ENCODE peak calls at places on chromosomes 16 and 17, in four cellular contexts. K is AG09319, J is OCI-LY7, O is hypothalamus. N is an unnamed sample.

GRCh38 chr16:62170642-62171041 is 134.4 kb upstream of the CDH8 start:
- DNase-seq in K (no peak), J (no peak), O (no peak), N (no peak)

GRCh38 chr17:60901806-60902205 is 224.2 kb downstream of the BCAS3 start:
- DNase-seq in K (peak; percentile 37), J (no peak), O (no peak), N (peak; percentile 83)

GRCh38 chr16:49466881-49467280 is 93.3 kb downstream of the C16orf78 start:
- DNase-seq in K (no peak), J (no peak), O (no peak), N (no peak)

GRCh38 chr17:17701112-17701511 is 19.9 kb downstream of the RAI1 start:
- DNase-seq in K (no peak), J (no peak), O (no peak), N (no peak)

GRCh38 chr16:67246081-67246944 is 968 bp downstream of the FHOD1 start:
- DNase-seq in K (peak; percentile 67), J (peak; percentile 62), O (peak; percentile 53), N (no peak)

GRCh38 chr17:66567234-66568170 is 265.1 kb downstream of the PRKCA start:
- DNase-seq in K (no peak), J (peak; percentile 73), O (peak; percentile 56), N (peak; percentile 92)

GRCh38 chr17:48484850-48485249 is 46.0 kb downstream of the HOXB1 start:
- DNase-seq in K (no peak), J (no peak), O (no peak), N (no peak)

GRCh38 chr17:6796017-6796886 is 20.2 kb downstream of the FBXO39 start:
- DNase-seq in K (no peak), J (no peak), O (no peak), N (no peak)

GRCh38 chr16:1108299-1109252 is 12.5 kb upstream of the C1QTNF8 start:
- DNase-seq in K (peak; percentile 3), J (no peak), O (peak; percentile 20), N (no peak)

GRCh38 chr17:42704495-42705494 is 22.5 kb downstream of the CNTNAP1 start:
- DNase-seq in K (no peak), J (peak; percentile 43), O (no peak), N (no peak)

GRCh38 chr16:17921357-17921978 is 415.1 kb downstream of the NPIPA8 start:
- DNase-seq in K (no peak), J (peak; percentile 51), O (no peak), N (no peak)

GRCh38 chr17:3974980-3975379 is 10.7 kb upstream of the ATP2A3 start:
- DNase-seq in K (no peak), J (no peak), O (no peak), N (no peak)

GRCh38 chr17:27956601-27957445 is 63.7 kb upstream of the LYRM9 start:
- DNase-seq in K (no peak), J (no peak), O (no peak), N (no peak)

GRCh38 chr16:28110479-28110878 is 47.0 kb upstream of the GSG1L start:
- DNase-seq in K (no peak), J (no peak), O (no peak), N (no peak)

GRCh38 chr17:82397449-82398335 is 20.5 kb upstream of the HEXD start:
- DNase-seq in K (no peak), J (no peak), O (no peak), N (no peak)

GRCh38 chr17:48064638-48065037 is 16.5 kb downstream of the NFE2L1 start:
- DNase-seq in K (no peak), J (no peak), O (no peak), N (no peak)

GRCh38 chr17:77089118-77089477 is 51.7 kb upstream of the SEC14L1 start:
- DNase-seq in K (no peak), J (peak; percentile 48), O (no peak), N (no peak)

GRCh38 chr16:471353-472198 is 46.1 kb downstream of the RAB11FIP3 start:
- DNase-seq in K (peak; percentile 19), J (no peak), O (peak; percentile 90), N (no peak)

GRCh38 chr17:10120113-10120485 is 78.3 kb downstream of the GAS7 start:
- DNase-seq in K (no peak), J (no peak), O (no peak), N (no peak)

GRCh38 chr16:86189934-86190333 is 291.0 kb downstream of the IRF8 start:
- DNase-seq in K (no peak), J (no peak), O (no peak), N (no peak)

GRCh38 chr17:43601280-43602050 is 55.3 kb upstream of the ETV4 start:
- DNase-seq in K (no peak), J (no peak), O (no peak), N (no peak)

GRCh38 chr17:81510798-81511549 is 1.6 kb downstream of the ACTG1 start:
- DNase-seq in K (no peak), J (peak; percentile 54), O (no peak), N (no peak)

GRCh38 chr16:1787322-1788094 is 4.7 kb downstream of the NUBP2 start:
- DNase-seq in K (no peak), J (no peak), O (no peak), N (no peak)

GRCh38 chr16:70252355-70252988 is 732 bp upstream of the EXOSC6 start:
- DNase-seq in K (no peak), J (peak; percentile 13), O (no peak), N (no peak)

GRCh38 chr17:50035930-50036329 is 20.0 kb upstream of the ITGA3 start:
- DNase-seq in K (no peak), J (no peak), O (no peak), N (no peak)

GRCh38 chr16:9898121-9898520 is 284.1 kb downstream of the GRIN2A start:
- DNase-seq in K (no peak), J (no peak), O (no peak), N (no peak)